ENCODE peak calls at places on chromosome 1, in nine cellular contexts. Q, S, H, R, G, Z, P, V and E are unnamed samples.

GRCh38 chr1:60281360-60281932 is 207.9 kb upstream of the C1orf87 start:
- DNase-seq in P (peak; percentile 72), V (no peak), S (peak; percentile 70), R (peak; percentile 61), Q (no peak), G (no peak), Z (peak; percentile 90), H (peak; percentile 88), E (no peak)

GRCh38 chr1:239879321-239880170 is 212.1 kb upstream of the FMN2 start:
- DNase-seq in G (no peak), H (no peak), P (no peak), Q (no peak), R (no peak), V (no peak), Z (no peak), S (no peak), E (no peak)

GRCh38 chr1:184222561-184223157 is 164.2 kb upstream of the C1orf21 start:
- DNase-seq in R (no peak), G (peak; percentile 15), Q (no peak), P (peak; percentile 51), H (peak; percentile 88), S (peak; percentile 62), Z (peak; percentile 85), V (peak; percentile 1), E (peak; percentile 12)

GRCh38 chr1:243917863-243918565 is 68.0 kb upstream of the AKT3 start:
- DNase-seq in Q (no peak), S (peak; percentile 22), V (no peak), H (no peak), Z (no peak), G (no peak), R (no peak), P (no peak), E (no peak)

GRCh38 chr1:70441392-70442035 is 30.4 kb downstream of the CTH start:
- DNase-seq in S (no peak), V (no peak), R (no peak), H (no peak), Z (no peak), G (no peak), P (no peak), Q (no peak), E (no peak)

GRCh38 chr1:218380125-218380977 is 35.2 kb downstream of the TGFB2 start:
- DNase-seq in S (peak; percentile 92), P (peak; percentile 60), G (no peak), Q (no peak), V (no peak), Z (no peak), R (peak; percentile 18), H (no peak), E (no peak)

GRCh38 chr1:179637211-179637860 is 45.7 kb downstream of the TDRD5 start:
- DNase-seq in Z (no peak), H (no peak), G (no peak), S (no peak), V (no peak), Q (no peak), P (no peak), R (no peak), E (no peak)

GRCh38 chr1:24928631-24929090 is 1.4 kb downstream of the RUNX3 start:
- DNase-seq in V (no peak), Z (peak; percentile 79), H (no peak), G (no peak), S (no peak), R (no peak), Q (peak; percentile 50), P (no peak), E (no peak)

GRCh38 chr1:9653783-9654517 is 2.4 kb downstream of the PIK3CD start:
- DNase-seq in Q (no peak), G (no peak), P (no peak), V (no peak), Z (no peak), S (no peak), R (no peak), H (no peak), E (no peak)

GRCh38 chr1:23424171-23424959 is at the start of gene TCEA3:
- DNase-seq in Q (peak; percentile 17), G (no peak), S (peak; percentile 19), R (no peak), P (no peak), H (no peak), Z (peak; percentile 75), V (no peak), E (peak; percentile 16)

GRCh38 chr1:227763246-227764018 is 28.2 kb downstream of the SNAP47 start:
- DNase-seq in R (no peak), G (no peak), P (no peak), V (no peak), Q (no peak), H (no peak), Z (no peak), S (no peak), E (no peak)

GRCh38 chr1:185917646-185918045 is 183.5 kb downstream of the HMCN1 start:
- DNase-seq in P (no peak), S (peak; percentile 55), H (no peak), G (no peak), Z (peak; percentile 90), R (no peak), V (no peak), Q (no peak), E (no peak)

GRCh38 chr1:171107257-171107940 is 16.7 kb downstream of the FMO3 start:
- DNase-seq in V (no peak), Z (no peak), S (no peak), H (no peak), G (no peak), P (no peak), Q (no peak), R (no peak), E (no peak)

GRCh38 chr1:111082421-111083192 is 57.3 kb downstream of the DRAM2 start:
- DNase-seq in R (peak; percentile 54), S (peak; percentile 87), Z (no peak), P (no peak), G (no peak), H (no peak), V (no peak), Q (no peak), E (no peak)

GRCh38 chr1:223707270-223708000 is 4.9 kb upstream of the CAPN2 start:
- DNase-seq in Z (peak; percentile 71), S (peak; percentile 97), P (peak; percentile 88), V (no peak), Q (no peak), G (no peak), R (peak; percentile 98), H (no peak), E (no peak)

GRCh38 chr1:184669400-184669799 is 85.3 kb downstream of the EDEM3 start:
- DNase-seq in Q (no peak), Z (no peak), S (no peak), P (no peak), R (no peak), V (no peak), H (no peak), G (no peak), E (no peak)

GRCh38 chr1:236416165-236416564 is 22.1 kb downstream of the EDARADD start:
- DNase-seq in Q (peak; percentile 33), R (no peak), V (no peak), P (no peak), S (no peak), G (no peak), Z (no peak), H (peak; percentile 25), E (no peak)

GRCh38 chr1:164310166-164310565 is 248.8 kb upstream of the PBX1 start:
- DNase-seq in Z (no peak), R (peak; percentile 27), P (no peak), Q (no peak), V (no peak), G (no peak), S (peak; percentile 72), H (no peak), E (no peak)